ENCODE peak calls at places on chromosomes 3 and 15, in six cellular contexts. C is Calu3, I is Peyer's patch, B is Caco-2, J is nephron progenitor cell, G is retinal pigment epithelial cell. V is an unnamed sample.

GRCh38 chr3:148175215-148175614 is 522.5 kb upstream of the AGTR1 start:
- DNase-seq in C (no peak), I (no peak), B (no peak), J (no peak), G (peak; percentile 25), V (no peak)

GRCh38 chr3:12817341-12817705 is 20.8 kb downstream of the CAND2 start:
- DNase-seq in C (no peak), I (no peak), B (no peak), J (no peak), G (no peak), V (no peak)

GRCh38 chr15:95407534-95407933 is 923.0 kb upstream of the NR2F2 start:
- DNase-seq in C (no peak), I (no peak), B (no peak), J (no peak), G (no peak), V (no peak)

GRCh38 chr15:51837784-51838183 is 8.3 kb downstream of the TMOD3 start:
- DNase-seq in C (no peak), I (no peak), B (no peak), J (no peak), G (no peak), V (no peak)

GRCh38 chr3:58784888-58785287 is 118.3 kb upstream of the FAM3D start:
- DNase-seq in C (no peak), I (no peak), B (no peak), J (no peak), G (no peak), V (no peak)

GRCh38 chr15:69337133-69337532 is 38.4 kb downstream of the PAQR5 start:
- DNase-seq in C (no peak), I (no peak), B (no peak), J (no peak), G (no peak), V (no peak)

GRCh38 chr15:60511351-60512157 is 32.6 kb upstream of the ICE2 start:
- DNase-seq in C (no peak), I (no peak), B (no peak), J (no peak), G (no peak), V (no peak)

GRCh38 chr3:113890256-113890900 is 51.8 kb downstream of the GRAMD1C start:
- DNase-seq in C (peak; percentile 27), I (peak; percentile 71), B (peak; percentile 43), J (no peak), G (no peak), V (no peak)

GRCh38 chr15:61171190-61171589 is 57.9 kb downstream of the RORA start:
- DNase-seq in C (no peak), I (no peak), B (no peak), J (no peak), G (no peak), V (no peak)

GRCh38 chr15:40511472-40512133 is 40.8 kb downstream of the CHST14 start:
- DNase-seq in C (peak; percentile 60), I (peak; percentile 77), B (peak; percentile 64), J (peak; percentile 80), G (no peak), V (peak; percentile 20)

GRCh38 chr3:10283638-10284037 is 9.1 kb downstream of the GHRL start:
- DNase-seq in C (no peak), I (no peak), B (no peak), J (no peak), G (peak; percentile 95), V (no peak)

GRCh38 chr3:9749663-9750555 is at the start of gene OGG1:
- DNase-seq in C (peak; percentile 95), I (peak; percentile 99), B (peak; percentile 98), J (peak; percentile 95), G (peak; percentile 93), V (peak; percentile 96)

GRCh38 chr3:159583662-159584061 is 405.0 kb upstream of the IL12A start:
- DNase-seq in C (no peak), I (no peak), B (no peak), J (no peak), G (no peak), V (no peak)

GRCh38 chr3:159586587-159587202 is 401.9 kb upstream of the IL12A start:
- DNase-seq in C (peak; percentile 61), I (no peak), B (no peak), J (peak; percentile 55), G (no peak), V (no peak)
- TF ChIP-seq CTCF in C (peak; percentile 80), I (no peak), B (peak; percentile 54), J (peak; percentile 69), G (peak; percentile 89), V (no peak)

GRCh38 chr15:82624008-82624407 is 23.2 kb downstream of the CPEB1 start:
- DNase-seq in C (no peak), I (no peak), B (no peak), J (no peak), G (no peak), V (no peak)

GRCh38 chr15:82624438-82624837 is 22.7 kb downstream of the CPEB1 start:
- DNase-seq in C (no peak), I (no peak), B (no peak), J (no peak), G (no peak), V (no peak)

GRCh38 chr15:82625136-82625535 is 22.0 kb downstream of the CPEB1 start:
- DNase-seq in C (no peak), I (no peak), B (no peak), J (no peak), G (no peak), V (no peak)

DNA sequence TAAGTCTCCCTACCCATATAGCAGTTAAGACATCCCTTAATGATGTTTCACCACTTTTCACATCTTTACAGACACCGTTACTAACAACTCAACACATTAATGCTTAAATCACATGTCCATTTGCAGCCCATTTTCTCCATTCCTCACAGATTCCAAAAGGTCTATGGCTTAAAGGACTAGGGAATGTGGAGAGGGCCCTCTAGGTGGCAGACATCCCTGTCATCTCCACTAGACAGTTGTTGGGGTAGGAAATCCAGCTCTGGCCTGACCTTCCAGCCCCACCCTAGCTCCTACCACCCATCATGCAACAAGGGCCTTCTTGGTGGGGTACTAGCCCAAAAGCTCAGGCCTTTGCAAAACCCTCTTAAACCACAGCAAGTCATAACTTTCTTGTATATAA is 25.2 kb downstream of the CPEB1 start:
- DNase-seq in C (no peak), I (no peak), B (no peak), J (no peak), G (no peak), V (no peak)
- TF ChIP-seq CTCF in C (no peak), I (no peak), B (no peak), J (no peak), G (peak; percentile 22), V (no peak)

GRCh38 chr3:99499235-99499798 is 139.1 kb upstream of the COL8A1 start:
- DNase-seq in C (peak; percentile 56), I (no peak), B (no peak), J (peak; percentile 30), G (no peak), V (no peak)
- TF ChIP-seq CTCF in C (peak; percentile 25), I (no peak), B (peak; percentile 51), J (peak; percentile 81), G (peak; percentile 93), V (no peak)

DNA sequence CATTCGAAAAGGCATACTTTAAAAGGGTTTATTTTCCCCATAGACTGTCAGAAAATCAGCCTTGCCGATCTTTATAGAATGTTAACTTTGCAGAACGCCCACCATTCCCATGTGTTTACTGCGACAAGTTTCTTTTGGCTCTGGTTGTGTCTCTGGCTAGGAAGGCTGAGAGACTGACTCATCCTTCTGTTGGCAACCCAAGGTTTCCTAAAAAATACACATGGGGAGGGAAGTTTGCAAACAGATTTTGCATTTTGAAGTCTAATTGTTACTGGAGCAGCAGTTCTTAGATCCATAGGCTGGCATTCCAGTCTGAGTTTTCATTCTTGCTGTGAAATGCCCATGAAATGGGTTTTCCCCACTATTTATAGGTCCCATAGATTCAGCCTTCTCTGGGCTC is 37.9 kb upstream of the MINAR1 start:
- DNase-seq in C (no peak), I (no peak), B (no peak), J (no peak), G (no peak), V (no peak)
- TF ChIP-seq CTCF in C (no peak), I (no peak), B (no peak), J (no peak), G (no peak), V (no peak)

GRCh38 chr3:47247131-47248064 is 35.2 kb downstream of the KIF9 start:
- DNase-seq in C (no peak), I (no peak), B (no peak), J (no peak), G (no peak), V (no peak)

GRCh38 chr3:47245271-47245670 is 37.3 kb downstream of the KIF9 start:
- DNase-seq in C (no peak), I (no peak), B (no peak), J (no peak), G (no peak), V (no peak)

GRCh38 chr3:47244531-47245100 is 38.0 kb downstream of the KIF9 start:
- DNase-seq in C (no peak), I (no peak), B (no peak), J (no peak), G (no peak), V (no peak)

GRCh38 chr3:47251689-47252088 is 30.9 kb downstream of the KIF9 start:
- DNase-seq in C (no peak), I (no peak), B (no peak), J (no peak), G (no peak), V (no peak)

GRCh38 chr3:47250309-47251060 is 32.1 kb downstream of the KIF9 start:
- DNase-seq in C (peak; percentile 51), I (no peak), B (peak; percentile 62), J (peak; percentile 11), G (no peak), V (no peak)
- TF ChIP-seq CTCF in C (peak; percentile 10), I (no peak), B (peak; percentile 52), J (peak; percentile 38), G (peak; percentile 32), V (no peak)

GRCh38 chr3:108780235-108780634 is 23.0 kb upstream of the RETNLB start:
- DNase-seq in C (no peak), I (no peak), B (no peak), J (no peak), G (no peak), V (no peak)
- TF ChIP-seq CTCF in C (no peak), I (no peak), B (no peak), J (no peak), G (no peak), V (no peak)

GRCh38 chr3:57582470-57583168 is 14.5 kb downstream of the ARF4 start:
- DNase-seq in C (peak; percentile 76), I (no peak), B (peak; percentile 70), J (no peak), G (no peak), V (no peak)
- TF ChIP-seq CTCF in C (no peak), I (no peak), B (no peak), J (no peak), G (peak; percentile 40), V (peak; percentile 25)

GRCh38 chr3:176208915-176209314 is 988.4 kb downstream of the TBL1XR1 start:
- DNase-seq in C (no peak), I (no peak), B (no peak), J (no peak), G (no peak), V (no peak)
- TF ChIP-seq CTCF in C (no peak), I (no peak), B (no peak), J (no peak), G (no peak), V (no peak)

V was measured in natural killer cell.